ENCODE peak calls at places on chromosomes 2 and 18, in nine cellular contexts. N is AG09309, Z is PC-9, P is tibial nerve, Y is fibroblast of the aortic adventitia, V is neural progenitor cell, U is thoracic aorta, J is SK-N-SH, D is GM13977. T is an unnamed sample.

GRCh38 chr18:37409870-37410269 is 155.7 kb downstream of the CELF4 start:
- DNase-seq in U (no peak), V (no peak), N (no peak), Z (no peak), Y (no peak), P (no peak), J (no peak), D (no peak), T (no peak)

GRCh38 chr2:112621792-112622527 is 23.8 kb upstream of the SLC20A1 start:
- DNase-seq in P (no peak), D (no peak), N (peak), V (peak), U (no peak), Y (peak), Z (no peak), J (no peak), T (no peak)

GRCh38 chr2:149020432-149020851 is 18.1 kb upstream of the LYPD6B start:
- DNase-seq in N (no peak), P (no peak), U (no peak), V (no peak), D (no peak), J (no peak), Y (no peak), Z (no peak), T (no peak)

GRCh38 chr2:127597984-127598380 is 48.0 kb upstream of the GPR17 start:
- DNase-seq in Z (no peak), Y (peak), V (no peak), J (no peak), P (no peak), U (no peak), D (no peak), N (no peak), T (no peak)

GRCh38 chr2:36294290-36294689 is 61.3 kb upstream of the CRIM1 start:
- DNase-seq in U (no peak), N (no peak), J (no peak), Y (no peak), V (no peak), P (no peak), D (no peak), Z (no peak), T (no peak)

GRCh38 chr2:172102159-172102857 is 392 bp downstream of the DLX2 start:
- DNase-seq in Z (no peak), Y (peak), V (no peak), P (no peak), J (no peak), N (no peak), D (peak), U (no peak), T (no peak)

GRCh38 chr2:219912530-219912929 is 285.1 kb downstream of the SLC4A3 start:
- DNase-seq in D (no peak), Y (peak), U (no peak), Z (no peak), N (peak), V (peak), J (no peak), P (no peak), T (no peak)

GRCh38 chr2:218036371-218036770 is 32.7 kb upstream of the RUFY4 start:
- DNase-seq in D (no peak), J (no peak), Y (no peak), V (no peak), N (no peak), P (no peak), Z (no peak), U (no peak), T (no peak)

GRCh38 chr2:175892046-175892445 is 110.0 kb downstream of the LNPK start:
- DNase-seq in Z (no peak), J (no peak), P (no peak), D (no peak), Y (no peak), U (no peak), N (no peak), V (no peak), T (no peak)

GRCh38 chr2:37655442-37655841 is 16.0 kb downstream of the CDC42EP3 start:
- DNase-seq in V (no peak), J (peak), D (no peak), Z (no peak), U (no peak), Y (no peak), N (no peak), P (no peak), T (no peak)

GRCh38 chr2:29627366-29627765 is 294.0 kb downstream of the ALK start:
- DNase-seq in Z (no peak), J (no peak), P (no peak), N (no peak), V (no peak), Y (peak), U (no peak), D (no peak), T (no peak)

GRCh38 chr2:70894765-70895164 is 40.9 kb upstream of the ATP6V1B1 start:
- DNase-seq in Y (no peak), J (peak), Z (no peak), D (no peak), U (no peak), V (no peak), N (no peak), P (no peak), T (no peak)

GRCh38 chr2:119230630-119231185 is 7.1 kb downstream of the STEAP3 start:
- DNase-seq in Y (peak), U (no peak), N (no peak), P (no peak), Z (no peak), V (peak), D (no peak), J (no peak), T (no peak)

GRCh38 chr2:17104454-17104853 is 413.8 kb downstream of the RAD51AP2 start:
- DNase-seq in Z (no peak), N (no peak), U (no peak), J (no peak), D (no peak), V (no peak), Y (peak), P (no peak), T (no peak)

GRCh38 chr2:100185516-100185915 is 43.1 kb upstream of the AFF3 start:
- DNase-seq in D (no peak), Z (no peak), P (no peak), V (no peak), N (no peak), J (no peak), Y (no peak), U (no peak), T (no peak)

GRCh38 chr2:44155577-44156446 is 12.9 kb upstream of the PPM1B start:
- DNase-seq in D (no peak), P (no peak), Y (peak), J (no peak), N (no peak), U (no peak), V (no peak), Z (no peak), T (no peak)

GRCh38 chr2:127503491-127503890 is 22.8 kb downstream of the IWS1 start:
- DNase-seq in U (no peak), Y (no peak), V (no peak), Z (no peak), N (no peak), P (no peak), D (no peak), J (no peak), T (no peak)

GRCh38 chr18:13290856-13291271 is 72.3 kb downstream of the LDLRAD4 start:
- DNase-seq in U (no peak), Y (no peak), N (no peak), Z (no peak), V (no peak), D (no peak), P (no peak), J (no peak), T (no peak)

GRCh38 chr2:177143444-177143843 is 69.2 kb upstream of the HNRNPA3 start:
- DNase-seq in N (peak), Z (no peak), P (no peak), J (no peak), U (no peak), V (peak), D (no peak), Y (peak), T (no peak)

GRCh38 chr2:189629553-189630453 is 31.5 kb upstream of the ASNSD1 start:
- DNase-seq in P (no peak), Z (no peak), V (no peak), D (no peak), U (no peak), N (no peak), Y (peak), J (no peak), T (no peak)

GRCh38 chr2:234290671-234291070 is 206.2 kb downstream of the ARL4C start:
- DNase-seq in V (no peak), Z (peak), Y (no peak), N (no peak), U (no peak), D (peak), P (no peak), J (no peak), T (peak)

GRCh38 chr2:163252199-163252598 is 413.6 kb upstream of the KCNH7 start:
- DNase-seq in Z (no peak), N (no peak), U (no peak), D (no peak), P (no peak), Y (no peak), V (no peak), J (no peak), T (no peak)

GRCh38 chr2:25582079-25582830 is 91.1 kb downstream of the DTNB start:
- DNase-seq in N (no peak), J (no peak), U (no peak), V (no peak), P (no peak), Z (no peak), Y (no peak), D (no peak), T (peak)

GRCh38 chr2:236863729-236864126 is 222.0 kb upstream of the COPS8 start:
- DNase-seq in V (no peak), U (no peak), P (no peak), N (no peak), Z (no peak), J (no peak), D (no peak), Y (no peak), T (no peak)

DNA sequence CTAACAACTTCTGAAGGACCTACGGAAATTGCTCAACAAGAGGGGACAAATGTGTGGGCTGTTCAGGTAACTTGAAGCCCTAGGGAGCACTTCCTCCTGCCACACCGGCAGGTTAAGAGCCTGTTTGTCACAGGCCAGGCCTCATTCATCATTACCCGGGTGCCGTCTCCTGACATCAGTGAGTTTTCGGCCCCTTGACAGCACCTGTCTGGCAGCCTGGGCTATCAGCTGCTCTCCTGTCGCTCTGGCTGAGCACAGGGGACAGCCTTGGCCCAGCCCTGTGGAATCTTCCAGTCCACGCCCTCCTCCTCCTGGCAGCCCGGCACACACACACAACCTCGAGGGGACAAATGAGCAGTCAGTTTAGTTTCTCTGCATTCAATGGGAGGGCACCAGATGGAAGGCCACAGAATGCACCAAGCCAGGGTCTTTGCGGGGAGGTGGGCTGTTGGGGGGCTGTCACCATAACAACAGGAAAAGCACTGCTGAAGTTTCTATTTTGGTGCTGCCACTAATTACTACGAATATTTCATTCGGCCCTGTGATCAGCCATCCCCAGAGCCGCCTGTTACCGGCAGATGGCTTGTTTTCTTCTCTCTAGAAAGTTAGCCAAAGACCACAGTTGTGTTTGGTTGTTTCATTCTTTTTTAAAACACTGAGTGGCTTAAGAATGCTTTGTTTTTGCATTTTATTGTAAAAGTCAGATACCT is 190.0 kb upstream of the NDUFV2 start:
- DNase-seq in Y (no peak), J (no peak), N (no peak), V (peak), Z (peak), D (no peak), U (no peak), P (no peak), T (no peak)
- TF ChIP-seq CTCF in Y (no peak), J (no peak), N (no peak), V (no peak), Z (no peak), D (no peak), U (no peak), P (no peak), T (no peak)

GRCh38 chr2:42457011-42457410 is 36.8 kb downstream of the KCNG3 start:
- DNase-seq in J (no peak), D (no peak), U (no peak), Y (no peak), V (peak), P (no peak), Z (no peak), N (no peak), T (no peak)
- TF ChIP-seq CTCF in J (peak), D (no peak), U (no peak), Y (no peak), V (peak), P (no peak), Z (peak), N (no peak), T (no peak)

DNA sequence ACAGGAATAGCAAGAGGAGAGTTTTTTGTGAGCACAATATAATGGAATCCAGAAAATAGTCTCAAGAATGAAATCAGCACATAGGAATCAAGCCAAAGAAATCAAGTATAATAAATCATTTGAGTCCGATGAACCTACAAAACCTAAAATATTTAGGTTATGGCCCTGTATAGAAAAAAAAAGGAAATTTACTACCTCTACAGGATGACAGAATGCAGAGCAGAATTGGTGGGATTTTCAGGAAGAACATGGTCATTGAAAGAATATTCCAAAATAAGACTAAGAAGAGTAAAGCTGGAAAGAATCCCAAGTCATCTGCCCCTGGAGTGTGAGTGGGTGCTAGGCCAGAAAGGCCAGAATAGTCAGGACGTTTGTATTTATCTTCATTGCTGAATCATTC is 1041.2 kb upstream of the CDH2 start:
- DNase-seq in P (no peak), Y (peak), V (no peak), J (no peak), D (no peak), U (no peak), N (no peak), Z (no peak), T (no peak)
- TF ChIP-seq CTCF in P (no peak), Y (no peak), V (no peak), J (no peak), D (no peak), U (no peak), N (no peak), Z (no peak), T (no peak)

GRCh38 chr18:80022613-80023012 is 11.6 kb upstream of the RBFA start:
- DNase-seq in Y (peak), N (no peak), P (no peak), U (no peak), Z (no peak), D (no peak), V (peak), J (no peak), T (no peak)

GRCh38 chr18:80026363-80026762 is 7.9 kb upstream of the RBFA start:
- DNase-seq in Y (no peak), P (no peak), U (no peak), D (no peak), N (no peak), Z (no peak), J (no peak), V (no peak), T (no peak)

DNA sequence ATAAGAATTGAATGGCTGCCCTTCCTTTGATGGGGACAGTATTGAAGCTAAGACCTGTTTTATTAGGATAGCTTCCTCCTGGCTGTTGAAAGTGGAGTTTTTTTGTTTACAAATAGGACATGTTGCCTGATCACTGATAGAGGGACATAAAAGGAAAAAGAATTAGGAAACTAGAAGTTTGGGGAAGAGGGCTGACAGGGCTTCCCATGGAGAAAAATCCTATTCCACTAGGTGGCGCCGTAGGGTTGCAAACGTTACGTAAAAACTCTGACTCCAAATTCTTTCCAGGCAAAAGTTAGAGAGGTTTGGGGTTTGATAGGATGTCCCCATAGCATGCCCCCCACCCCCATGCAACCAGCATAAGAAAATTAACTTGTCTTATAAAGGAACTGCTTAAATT is 11.1 kb upstream of the RBFA start:
- DNase-seq in D (no peak), U (no peak), P (no peak), V (peak), J (no peak), N (no peak), Y (no peak), Z (no peak), T (no peak)
- TF ChIP-seq CTCF in D (peak), U (no peak), P (no peak), V (peak), J (peak), N (peak), Y (peak), Z (peak), T (peak)

GRCh38 chr2:42974697-42975357 is 182.4 kb upstream of the HAAO start:
- DNase-seq in J (peak), P (peak), Z (peak), D (peak), V (peak), U (no peak), Y (peak), N (no peak), T (peak)

GRCh38 chr2:42974303-42974696 is 181.9 kb upstream of the HAAO start:
- DNase-seq in V (no peak), D (no peak), U (no peak), J (no peak), Y (peak), Z (no peak), N (no peak), P (no peak), T (no peak)

GRCh38 chr2:42976400-42976799 is 184.0 kb upstream of the HAAO start:
- DNase-seq in N (no peak), D (no peak), P (no peak), J (no peak), Y (no peak), Z (no peak), U (no peak), V (no peak), T (peak)

GRCh38 chr2:42973771-42974170 is 181.4 kb upstream of the HAAO start:
- DNase-seq in D (no peak), Y (no peak), P (peak), J (no peak), Z (no peak), V (no peak), N (no peak), U (no peak), T (no peak)

GRCh38 chr2:42975358-42975717 is 183.0 kb upstream of the HAAO start:
- DNase-seq in U (no peak), J (no peak), Y (no peak), D (no peak), N (no peak), P (no peak), Z (no peak), V (no peak), T (peak)
- TF ChIP-seq CTCF in U (no peak), J (no peak), Y (no peak), D (no peak), N (no peak), P (peak), Z (no peak), V (no peak), T (peak)

GRCh38 chr2:8953525-8953924 is 50.0 kb downstream of the MBOAT2 start:
- DNase-seq in J (no peak), V (no peak), U (no peak), Y (no peak), P (no peak), N (no peak), Z (no peak), D (no peak), T (no peak)

GRCh38 chr2:8957593-8957992 is 45.9 kb downstream of the MBOAT2 start:
- DNase-seq in V (no peak), U (no peak), D (no peak), P (no peak), N (no peak), J (no peak), Y (no peak), Z (no peak), T (no peak)

GRCh38 chr2:8954990-8955389 is 48.5 kb downstream of the MBOAT2 start:
- DNase-seq in U (no peak), D (no peak), P (no peak), Z (no peak), Y (no peak), V (no peak), N (no peak), J (no peak), T (no peak)

GRCh38 chr2:8956789-8957188 is 46.7 kb downstream of the MBOAT2 start:
- DNase-seq in Y (no peak), J (no peak), D (no peak), V (no peak), N (no peak), U (no peak), Z (no peak), P (no peak), T (no peak)
- TF ChIP-seq CTCF in Y (peak), J (no peak), D (no peak), V (no peak), N (no peak), U (no peak), Z (no peak), P (no peak), T (no peak)

DNA sequence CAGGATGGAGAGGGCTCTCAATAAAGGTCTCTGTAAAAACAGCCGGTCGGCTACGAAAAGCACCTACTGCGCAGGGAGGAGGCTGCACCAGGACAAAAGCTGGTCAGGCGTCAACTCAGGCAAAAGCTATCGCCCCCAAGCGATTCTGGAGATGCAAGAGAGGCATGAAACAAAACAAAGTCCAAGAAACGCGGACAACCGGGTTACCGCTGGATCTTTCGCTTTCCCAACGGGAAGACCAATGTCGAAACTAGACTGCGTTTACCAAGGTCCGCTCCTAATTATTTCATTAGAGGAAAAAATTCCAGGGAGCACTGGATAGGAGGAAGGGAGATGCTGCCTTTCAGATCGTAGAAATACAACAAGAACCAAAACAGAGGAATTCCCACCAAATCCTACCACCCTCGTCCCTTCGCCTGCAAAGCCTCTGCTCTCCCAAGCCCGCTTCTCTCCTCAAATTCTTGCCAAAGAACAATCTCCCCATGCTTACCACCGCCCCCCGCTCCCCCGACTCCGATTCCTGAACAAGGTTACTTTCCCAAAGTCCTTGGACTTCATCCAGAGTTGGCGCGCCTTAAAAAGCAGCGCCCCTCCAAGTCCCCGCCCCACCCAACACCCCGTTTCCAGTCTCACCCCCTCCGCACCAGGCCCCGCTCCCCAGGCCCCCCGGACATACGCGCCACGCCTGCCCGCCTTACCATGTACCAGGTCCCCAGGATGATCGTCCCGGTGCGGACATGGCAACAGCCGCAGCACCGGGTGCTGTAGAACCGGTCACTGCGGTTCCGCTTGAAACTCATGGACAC is 513 bp downstream of the LAPTM4A start:
- DNase-seq in Z (peak), P (no peak), D (peak), J (peak), V (peak), Y (peak), N (no peak), U (no peak), T (no peak)
- TF ChIP-seq CTCF in Z (no peak), P (no peak), D (peak), J (peak), V (peak), Y (peak), N (peak), U (no peak), T (no peak)

DNA sequence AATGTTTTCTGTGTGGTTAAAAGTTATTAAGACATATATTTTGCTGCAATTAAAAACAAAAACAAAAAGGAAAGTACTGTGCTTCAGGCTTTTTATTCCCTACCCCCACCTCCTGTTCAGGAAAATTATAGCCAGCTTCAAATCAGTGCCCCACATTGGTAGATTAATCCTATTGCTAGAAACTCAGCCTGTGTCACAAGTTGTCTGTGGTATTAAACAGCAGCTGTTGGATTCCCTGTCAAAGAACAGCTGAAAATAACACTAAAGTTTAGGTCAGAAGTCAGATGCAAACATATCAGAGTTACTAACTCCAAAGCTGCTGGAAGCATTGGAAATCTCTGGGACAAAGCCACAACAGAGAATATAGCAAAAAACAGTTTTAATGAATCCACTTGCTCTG is 798 bp upstream of the CCDC141 start:
- DNase-seq in U (no peak), J (no peak), P (no peak), V (no peak), Y (no peak), D (no peak), Z (no peak), N (no peak), T (no peak)
- TF ChIP-seq CTCF in U (no peak), J (no peak), P (no peak), V (no peak), Y (no peak), D (no peak), Z (no peak), N (no peak), T (no peak)

T was measured in CD14-positive monocyte.